ENCODE peak calls at places on chromosomes 7 and 10, in six cellular contexts. One of them, this sample, is unnamed.

GRCh38 chr10:18368681-18369080 is 228.5 kb downstream of the CACNB2 start:
- DNase-seq in progenitor cell of endocrine pancreas: no peak
- DNase-seq in fibroblast of mammary gland: peak
- DNase-seq in sigmoid colon: no peak
- DNase-seq in AG09319: no peak
- DNase-seq in PC-3: no peak
- DNase-seq in this sample: no peak

GRCh38 chr10:95327367-95327766 is 36.6 kb upstream of the PDLIM1 start:
- DNase-seq in progenitor cell of endocrine pancreas: no peak
- DNase-seq in fibroblast of mammary gland: peak
- DNase-seq in sigmoid colon: peak
- DNase-seq in AG09319: peak
- DNase-seq in PC-3: peak
- DNase-seq in this sample: peak

GRCh38 chr7:157073949-157074624 is 63.6 kb upstream of the MNX1 start:
- DNase-seq in progenitor cell of endocrine pancreas: no peak
- DNase-seq in fibroblast of mammary gland: no peak
- DNase-seq in sigmoid colon: no peak
- DNase-seq in AG09319: no peak
- DNase-seq in PC-3: no peak
- DNase-seq in this sample: no peak

GRCh38 chr7:20722941-20723340 is 63.7 kb downstream of the SP8 start:
- DNase-seq in progenitor cell of endocrine pancreas: no peak
- DNase-seq in fibroblast of mammary gland: no peak
- DNase-seq in sigmoid colon: no peak
- DNase-seq in AG09319: no peak
- DNase-seq in PC-3: no peak
- DNase-seq in this sample: no peak

GRCh38 chr7:79361214-79361613 is 92.3 kb downstream of the MAGI2 start:
- DNase-seq in progenitor cell of endocrine pancreas: no peak
- DNase-seq in fibroblast of mammary gland: no peak
- DNase-seq in sigmoid colon: no peak
- DNase-seq in AG09319: no peak
- DNase-seq in PC-3: peak
- DNase-seq in this sample: no peak

GRCh38 chr10:92811986-92812385 is 36.3 kb upstream of the EXOC6 start:
- DNase-seq in progenitor cell of endocrine pancreas: no peak
- DNase-seq in fibroblast of mammary gland: no peak
- DNase-seq in sigmoid colon: no peak
- DNase-seq in AG09319: no peak
- DNase-seq in PC-3: no peak
- DNase-seq in this sample: no peak

GRCh38 chr7:81383848-81384247 is 386.0 kb downstream of the HGF start:
- DNase-seq in progenitor cell of endocrine pancreas: no peak
- DNase-seq in fibroblast of mammary gland: no peak
- DNase-seq in sigmoid colon: no peak
- DNase-seq in AG09319: no peak
- DNase-seq in PC-3: no peak
- DNase-seq in this sample: no peak

GRCh38 chr7:50352282-50352681 is 47.8 kb downstream of the IKZF1 start:
- DNase-seq in progenitor cell of endocrine pancreas: no peak
- DNase-seq in fibroblast of mammary gland: no peak
- DNase-seq in sigmoid colon: no peak
- DNase-seq in AG09319: no peak
- DNase-seq in PC-3: no peak
- DNase-seq in this sample: no peak

GRCh38 chr7:137354361-137354760 is 10.8 kb upstream of the PTN start:
- DNase-seq in progenitor cell of endocrine pancreas: no peak
- DNase-seq in fibroblast of mammary gland: peak
- DNase-seq in sigmoid colon: no peak
- DNase-seq in AG09319: no peak
- DNase-seq in PC-3: no peak
- DNase-seq in this sample: no peak

GRCh38 chr10:94125856-94126255 is 132.1 kb downstream of the PLCE1 start:
- DNase-seq in progenitor cell of endocrine pancreas: no peak
- DNase-seq in fibroblast of mammary gland: peak
- DNase-seq in sigmoid colon: no peak
- DNase-seq in AG09319: peak
- DNase-seq in PC-3: peak
- DNase-seq in this sample: no peak

GRCh38 chr7:88337556-88337955 is 30.9 kb upstream of the STEAP4 start:
- DNase-seq in progenitor cell of endocrine pancreas: no peak
- DNase-seq in fibroblast of mammary gland: peak
- DNase-seq in sigmoid colon: no peak
- DNase-seq in AG09319: no peak
- DNase-seq in PC-3: peak
- DNase-seq in this sample: no peak

GRCh38 chr10:118701529-118702323 is 53.0 kb downstream of the CACUL1 start:
- DNase-seq in progenitor cell of endocrine pancreas: no peak
- DNase-seq in fibroblast of mammary gland: peak
- DNase-seq in sigmoid colon: no peak
- DNase-seq in AG09319: no peak
- DNase-seq in PC-3: no peak
- DNase-seq in this sample: no peak

GRCh38 chr7:111025013-111025412 is 65.9 kb upstream of the LRRN3 start:
- DNase-seq in progenitor cell of endocrine pancreas: no peak
- DNase-seq in fibroblast of mammary gland: no peak
- DNase-seq in sigmoid colon: no peak
- DNase-seq in AG09319: no peak
- DNase-seq in PC-3: no peak
- DNase-seq in this sample: no peak

GRCh38 chr7:40810274-40810673 is 675.5 kb downstream of the SUGCT start:
- DNase-seq in progenitor cell of endocrine pancreas: no peak
- DNase-seq in fibroblast of mammary gland: peak
- DNase-seq in sigmoid colon: no peak
- DNase-seq in AG09319: no peak
- DNase-seq in PC-3: no peak
- DNase-seq in this sample: no peak

GRCh38 chr10:35746004-35746403 is 103.9 kb upstream of the FZD8 start:
- DNase-seq in progenitor cell of endocrine pancreas: no peak
- DNase-seq in fibroblast of mammary gland: no peak
- DNase-seq in sigmoid colon: no peak
- DNase-seq in AG09319: no peak
- DNase-seq in PC-3: no peak
- DNase-seq in this sample: no peak

GRCh38 chr7:139116999-139117398 is 7.5 kb upstream of the ZC3HAV1 start:
- DNase-seq in progenitor cell of endocrine pancreas: no peak
- DNase-seq in fibroblast of mammary gland: no peak
- DNase-seq in sigmoid colon: no peak
- DNase-seq in AG09319: no peak
- DNase-seq in PC-3: peak
- DNase-seq in this sample: no peak

GRCh38 chr7:6237002-6237401 is 35.4 kb downstream of the CYTH3 start:
- DNase-seq in progenitor cell of endocrine pancreas: no peak
- DNase-seq in fibroblast of mammary gland: no peak
- DNase-seq in sigmoid colon: no peak
- DNase-seq in AG09319: no peak
- DNase-seq in PC-3: no peak
- DNase-seq in this sample: no peak

GRCh38 chr7:20141666-20142065 is 75.5 kb downstream of the MACC1 start:
- DNase-seq in progenitor cell of endocrine pancreas: no peak
- DNase-seq in fibroblast of mammary gland: no peak
- DNase-seq in sigmoid colon: no peak
- DNase-seq in AG09319: no peak
- DNase-seq in PC-3: no peak
- DNase-seq in this sample: no peak

GRCh38 chr7:6530626-6531491 is 20.4 kb downstream of the GRID2IP start:
- DNase-seq in progenitor cell of endocrine pancreas: peak
- DNase-seq in fibroblast of mammary gland: no peak
- DNase-seq in sigmoid colon: no peak
- DNase-seq in AG09319: no peak
- DNase-seq in PC-3: no peak
- DNase-seq in this sample: no peak

GRCh38 chr7:131431289-131431688 is 103.6 kb downstream of the MKLN1 start:
- DNase-seq in progenitor cell of endocrine pancreas: no peak
- DNase-seq in fibroblast of mammary gland: peak
- DNase-seq in sigmoid colon: no peak
- DNase-seq in AG09319: no peak
- DNase-seq in PC-3: peak
- DNase-seq in this sample: no peak

GRCh38 chr10:93149761-93150160 is 76.1 kb downstream of the CYP26A1 start:
- DNase-seq in progenitor cell of endocrine pancreas: no peak
- DNase-seq in fibroblast of mammary gland: peak
- DNase-seq in sigmoid colon: no peak
- DNase-seq in AG09319: no peak
- DNase-seq in PC-3: no peak
- DNase-seq in this sample: no peak

GRCh38 chr7:4830176-4830575 is 31.7 kb downstream of the PAPOLB start:
- DNase-seq in progenitor cell of endocrine pancreas: peak
- DNase-seq in fibroblast of mammary gland: peak
- DNase-seq in sigmoid colon: peak
- DNase-seq in AG09319: no peak
- DNase-seq in PC-3: peak
- DNase-seq in this sample: peak

GRCh38 chr7:55349126-55349525 is 16.0 kb upstream of the LANCL2 start:
- DNase-seq in progenitor cell of endocrine pancreas: no peak
- DNase-seq in fibroblast of mammary gland: peak
- DNase-seq in sigmoid colon: no peak
- DNase-seq in AG09319: no peak
- DNase-seq in PC-3: no peak
- DNase-seq in this sample: no peak

GRCh38 chr7:2165610-2166594 is 66.8 kb downstream of the MAD1L1 start:
- DNase-seq in progenitor cell of endocrine pancreas: no peak
- DNase-seq in fibroblast of mammary gland: peak
- DNase-seq in sigmoid colon: no peak
- DNase-seq in AG09319: no peak
- DNase-seq in PC-3: no peak
- DNase-seq in this sample: no peak

GRCh38 chr7:151601521-151602305 is 82.0 kb upstream of the RHEB start:
- DNase-seq in progenitor cell of endocrine pancreas: no peak
- DNase-seq in fibroblast of mammary gland: peak
- DNase-seq in sigmoid colon: no peak
- DNase-seq in AG09319: no peak
- DNase-seq in PC-3: no peak
- DNase-seq in this sample: no peak

GRCh38 chr10:130021373-130021950 is 57.4 kb upstream of the EBF3 start:
- DNase-seq in progenitor cell of endocrine pancreas: no peak
- DNase-seq in fibroblast of mammary gland: peak
- DNase-seq in sigmoid colon: no peak
- DNase-seq in AG09319: peak
- DNase-seq in PC-3: peak
- DNase-seq in this sample: no peak

GRCh38 chr10:105112862-105113261 is 471.8 kb downstream of the SORCS3 start:
- DNase-seq in progenitor cell of endocrine pancreas: no peak
- DNase-seq in fibroblast of mammary gland: no peak
- DNase-seq in sigmoid colon: no peak
- DNase-seq in AG09319: no peak
- DNase-seq in PC-3: no peak
- DNase-seq in this sample: no peak

DNA sequence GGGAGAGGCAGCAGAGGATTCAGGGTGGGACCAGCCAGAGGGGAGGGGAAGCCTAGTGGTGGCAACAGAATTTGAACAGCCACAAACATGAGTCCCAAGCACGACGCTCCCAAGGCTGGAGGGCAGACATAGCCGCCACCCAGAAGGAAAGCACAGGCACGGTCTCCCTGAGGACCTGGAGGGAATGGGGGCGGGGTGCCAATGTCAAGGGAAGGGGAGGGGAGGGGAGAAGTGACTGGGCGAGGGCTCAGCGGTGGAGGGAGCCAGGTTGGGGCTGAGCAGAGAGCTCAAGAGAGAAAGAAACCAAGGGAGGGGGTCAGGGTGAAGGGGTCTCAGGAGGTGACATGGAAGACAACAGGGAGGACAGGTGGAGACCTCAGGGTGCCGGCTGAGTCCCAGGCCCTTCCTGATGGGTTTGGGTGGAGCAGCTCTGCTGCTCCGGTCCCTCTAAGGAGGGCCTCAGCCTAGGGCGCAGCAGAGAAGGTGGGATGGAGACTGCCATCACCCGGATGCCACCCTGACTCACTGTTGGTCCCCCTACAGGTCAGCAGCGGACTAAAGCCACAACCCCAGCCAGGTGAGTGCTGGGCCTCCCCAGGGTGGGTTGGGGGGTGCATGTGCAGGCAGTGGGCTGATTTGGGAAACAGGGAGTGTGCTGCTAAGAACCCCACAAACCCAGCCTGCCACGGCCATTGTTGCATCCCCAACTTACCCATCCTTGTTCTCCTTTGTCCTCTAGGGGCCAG is 24.2 kb downstream of the PILRA start:
- DNase-seq in progenitor cell of endocrine pancreas: no peak
- DNase-seq in fibroblast of mammary gland: no peak
- DNase-seq in sigmoid colon: no peak
- DNase-seq in AG09319: no peak
- DNase-seq in PC-3: no peak
- DNase-seq in this sample: no peak
- TF ChIP-seq CTCF in progenitor cell of endocrine pancreas: peak
- TF ChIP-seq CTCF in fibroblast of mammary gland: no peak
- TF ChIP-seq CTCF in sigmoid colon: no peak
- TF ChIP-seq CTCF in AG09319: no peak
- TF ChIP-seq CTCF in PC-3: no peak
- TF ChIP-seq CTCF in this sample: no peak

DNA sequence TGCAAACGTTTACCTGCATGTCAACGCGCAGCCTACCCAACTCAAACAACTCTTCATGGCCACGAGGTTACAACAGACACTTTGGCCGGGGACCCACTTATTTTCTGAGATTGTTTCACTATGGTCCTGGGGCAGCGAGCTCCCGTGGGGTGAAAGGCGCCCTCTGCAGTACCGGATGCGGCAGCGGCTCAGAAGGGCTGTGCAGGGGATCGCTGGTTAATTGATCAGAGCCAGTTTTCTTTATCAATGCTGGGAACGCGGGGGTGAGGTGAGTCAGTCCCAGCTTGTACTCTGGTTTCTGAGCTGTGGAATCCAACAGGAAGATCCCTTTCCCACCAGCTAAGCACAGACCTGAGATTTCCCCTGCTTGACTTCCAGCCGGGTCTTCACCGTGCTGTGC is 366.5 kb upstream of the KLF6 start:
- DNase-seq in progenitor cell of endocrine pancreas: no peak
- DNase-seq in fibroblast of mammary gland: no peak
- DNase-seq in sigmoid colon: no peak
- DNase-seq in AG09319: no peak
- DNase-seq in PC-3: no peak
- DNase-seq in this sample: no peak
- TF ChIP-seq CTCF in progenitor cell of endocrine pancreas: peak
- TF ChIP-seq CTCF in fibroblast of mammary gland: no peak
- TF ChIP-seq CTCF in sigmoid colon: no peak
- TF ChIP-seq CTCF in AG09319: no peak
- TF ChIP-seq CTCF in PC-3: peak
- TF ChIP-seq CTCF in this sample: no peak

GRCh38 chr7:99579956-99580777 is 17.9 kb upstream of the TMEM225B start:
- DNase-seq in progenitor cell of endocrine pancreas: peak
- DNase-seq in fibroblast of mammary gland: peak
- DNase-seq in sigmoid colon: no peak
- DNase-seq in AG09319: no peak
- DNase-seq in PC-3: no peak
- DNase-seq in this sample: no peak
- TF ChIP-seq CTCF in progenitor cell of endocrine pancreas: peak
- TF ChIP-seq CTCF in fibroblast of mammary gland: peak
- TF ChIP-seq CTCF in sigmoid colon: no peak
- TF ChIP-seq CTCF in AG09319: peak
- TF ChIP-seq CTCF in PC-3: no peak
- TF ChIP-seq CTCF in this sample: peak

DNA sequence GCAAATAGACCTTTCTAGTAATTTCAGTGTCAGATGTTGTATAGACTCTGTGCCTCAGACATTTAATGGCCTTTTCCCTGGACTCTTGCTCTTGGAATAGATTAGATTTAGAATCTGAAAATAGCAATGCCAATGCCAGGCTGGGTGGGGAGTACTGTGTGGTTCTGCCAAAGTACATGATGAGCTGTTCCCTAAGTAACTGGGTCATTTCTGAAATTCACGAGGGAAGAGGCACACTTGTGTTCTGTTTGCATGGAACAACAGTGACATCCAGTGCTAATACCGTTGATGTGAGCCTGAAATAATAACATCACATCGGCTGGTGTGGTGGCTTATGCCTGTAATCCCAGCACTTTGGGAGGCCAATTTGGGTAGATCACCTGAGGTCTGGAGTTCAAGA is 119.1 kb downstream of the MBL2 start:
- DNase-seq in progenitor cell of endocrine pancreas: no peak
- DNase-seq in fibroblast of mammary gland: no peak
- DNase-seq in sigmoid colon: no peak
- DNase-seq in AG09319: no peak
- DNase-seq in PC-3: peak
- DNase-seq in this sample: no peak
- TF ChIP-seq CTCF in progenitor cell of endocrine pancreas: no peak
- TF ChIP-seq CTCF in fibroblast of mammary gland: no peak
- TF ChIP-seq CTCF in sigmoid colon: no peak
- TF ChIP-seq CTCF in AG09319: no peak
- TF ChIP-seq CTCF in PC-3: peak
- TF ChIP-seq CTCF in this sample: no peak